ENCODE peak calls at places on chromosomes 4 and X, in eight cellular contexts. Y, V, M, F, K, D, J and U are unnamed samples.

GRCh38 chrX:46917634-46918033 is 5.4 kb downstream of the JADE3 start:
- DNase-seq in D (no peak), V (no peak), M (no peak), Y (no peak), K (no peak), F (no peak), J (no peak), U (no peak)

GRCh38 chr4:105186701-105187158 is 40.1 kb downstream of the TET2 start:
- DNase-seq in J (no peak), K (peak; percentile 25), Y (no peak), M (peak; percentile 58), F (no peak), D (no peak), V (peak; percentile 59), U (no peak)

GRCh38 chr4:140937866-140938265 is 181.7 kb upstream of the TBC1D9 start:
- DNase-seq in M (no peak), K (no peak), F (no peak), D (no peak), J (peak; percentile 85), Y (no peak), V (peak; percentile 76), U (no peak)

GRCh38 chrX:11421816-11422528 is 128.8 kb downstream of the AMELX start:
- DNase-seq in V (no peak), J (no peak), K (no peak), Y (no peak), F (no peak), M (no peak), D (no peak), U (no peak)

GRCh38 chrX:25001808-25002657 is 13.7 kb downstream of the ARX start:
- DNase-seq in F (no peak), K (no peak), Y (no peak), V (no peak), M (no peak), D (no peak), J (no peak), U (no peak)

GRCh38 chrX:139192386-139192961 is 338.1 kb upstream of the F9 start:
- DNase-seq in K (no peak), J (no peak), F (no peak), V (no peak), Y (no peak), D (no peak), M (no peak), U (no peak)

GRCh38 chr4:140037353-140038030 is 116.5 kb downstream of the MAML3 start:
- DNase-seq in V (peak; percentile 90), K (no peak), J (peak; percentile 66), F (no peak), Y (no peak), D (no peak), M (peak; percentile 84), U (no peak)

GRCh38 chr4:163191999-163192398 is 25.3 kb upstream of the NAF1 start:
- DNase-seq in V (no peak), F (peak; percentile 5), D (no peak), J (no peak), K (no peak), Y (no peak), M (peak; percentile 23), U (no peak)

GRCh38 chr4:153153339-153153851 is 50.8 kb upstream of the TRIM2 start:
- DNase-seq in Y (peak; percentile 41), K (peak; percentile 75), V (peak; percentile 59), J (no peak), D (peak; percentile 50), F (peak; percentile 58), M (peak; percentile 51), U (peak; percentile 77)

GRCh38 chr4:108762559-108763225 is at the start of gene ETNPPL:
- DNase-seq in K (peak; percentile 11), F (no peak), V (peak; percentile 49), Y (peak; percentile 49), J (no peak), D (peak; percentile 31), M (peak; percentile 14), U (peak; percentile 71)

GRCh38 chr4:105147226-105148151 is 813 bp downstream of the TET2 start:
- DNase-seq in Y (no peak), V (peak; percentile 60), J (no peak), F (peak; percentile 60), D (peak; percentile 32), M (peak; percentile 49), K (peak; percentile 45), U (no peak)

GRCh38 chrX:16953606-16954211 is 7.3 kb downstream of the REPS2 start:
- DNase-seq in D (no peak), V (no peak), Y (no peak), J (no peak), M (no peak), F (no peak), K (no peak), U (no peak)

GRCh38 chrX:19886888-19887531 is 390 bp downstream of the SH3KBP1 start:
- DNase-seq in F (no peak), D (peak; percentile 28), V (peak; percentile 48), J (no peak), M (no peak), K (no peak), Y (peak; percentile 10), U (peak; percentile 68)

GRCh38 chrX:28585767-28586166 is 1.5 kb upstream of the IL1RAPL1 start:
- DNase-seq in V (no peak), K (no peak), Y (no peak), F (no peak), J (no peak), M (no peak), D (no peak), U (no peak)

GRCh38 chr4:3485882-3486555 is 22.9 kb downstream of the DOK7 start:
- DNase-seq in D (no peak), K (no peak), J (no peak), Y (no peak), M (no peak), V (no peak), F (no peak), U (no peak)
- TF ChIP-seq CTCF in D (no peak), K (no peak), J (no peak), Y (no peak), M (no peak), V (no peak), F (no peak), U (no peak)

GRCh38 chrX:72573158-72573511 is 492 bp upstream of the HDAC8 start:
- DNase-seq in F (no peak), K (no peak), M (no peak), Y (no peak), D (no peak), V (no peak), J (no peak), U (no peak)
- TF ChIP-seq CTCF in F (no peak), K (no peak), M (no peak), Y (no peak), D (no peak), V (no peak), J (no peak), U (no peak)

GRCh38 chrX:3815896-3816664 is 102.6 kb upstream of the PRKX start:
- DNase-seq in K (peak; percentile 55), J (no peak), V (peak; percentile 62), D (peak; percentile 67), F (peak; percentile 51), M (peak; percentile 23), Y (peak; percentile 56), U (peak; percentile 79)
- TF ChIP-seq CTCF in K (peak; percentile 11), J (no peak), V (no peak), D (no peak), F (no peak), M (no peak), Y (peak; percentile 47), U (peak; percentile 20)

DNA sequence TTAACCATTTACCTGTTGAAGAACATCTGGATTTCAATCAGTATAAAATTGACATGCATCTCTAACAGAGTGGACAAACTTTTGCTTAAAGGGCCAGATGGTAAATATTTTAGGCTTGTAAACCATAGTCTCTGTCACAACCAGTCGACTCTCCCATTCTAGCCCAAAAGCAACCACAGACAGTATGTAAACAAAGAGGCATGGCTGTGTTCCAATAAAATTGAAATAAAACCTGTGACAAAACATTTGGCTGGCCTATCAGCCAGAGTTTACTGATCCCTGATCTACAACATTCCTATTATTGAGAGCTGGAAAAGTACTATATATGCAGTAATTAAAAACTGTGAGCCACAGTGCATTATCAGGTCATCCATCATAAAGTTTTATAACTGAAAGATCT is 3.2 kb downstream of the CENPC start:
- DNase-seq in J (no peak), V (no peak), F (no peak), D (no peak), Y (no peak), K (no peak), M (no peak), U (no peak)
- TF ChIP-seq CTCF in J (no peak), V (no peak), F (no peak), D (no peak), Y (no peak), K (no peak), M (no peak), U (no peak)

GRCh38 chrX:130395341-130395740 is 6.4 kb upstream of the RBMX2 start:
- DNase-seq in M (no peak), Y (no peak), K (no peak), J (no peak), V (no peak), D (no peak), F (no peak), U (no peak)

GRCh38 chrX:130393451-130394074 is 8.1 kb upstream of the GPR119 start:
- DNase-seq in M (peak; percentile 28), V (peak; percentile 76), D (peak; percentile 56), J (no peak), F (peak; percentile 18), Y (peak; percentile 23), K (peak; percentile 47), U (no peak)
- TF ChIP-seq CTCF in M (peak; percentile 86), V (peak; percentile 76), D (no peak), J (peak; percentile 75), F (peak; percentile 46), Y (peak; percentile 72), K (peak; percentile 73), U (peak; percentile 79)

GRCh38 chr4:26589699-26590098 is 5.8 kb downstream of the TBC1D19 start:
- DNase-seq in J (no peak), Y (no peak), M (peak; percentile 12), V (no peak), K (no peak), F (no peak), D (no peak), U (no peak)
- TF ChIP-seq CTCF in J (no peak), Y (no peak), M (peak; percentile 17), V (no peak), K (no peak), F (no peak), D (no peak), U (no peak)

DNA sequence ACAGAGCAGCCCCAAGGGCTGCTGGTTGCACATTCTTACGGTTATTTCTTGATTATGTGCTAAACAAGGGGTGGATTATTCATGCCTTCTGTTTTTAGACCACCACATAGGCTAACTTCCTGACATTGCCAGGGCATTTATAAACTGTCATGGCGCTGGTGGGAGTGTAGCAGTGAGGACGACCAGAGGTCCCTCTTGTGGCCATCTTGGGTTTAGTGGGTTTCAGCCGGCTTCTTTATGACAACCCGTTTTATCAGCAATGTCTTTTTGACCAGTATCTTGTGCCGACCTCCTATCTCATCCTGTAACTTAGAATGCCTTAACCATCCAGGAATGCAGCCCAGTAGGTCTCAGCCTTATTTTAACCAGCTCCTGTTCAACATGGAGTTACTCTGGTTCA is 212.4 kb upstream of the GRID2 start:
- DNase-seq in Y (no peak), D (no peak), F (peak; percentile 5), M (no peak), V (no peak), K (peak; percentile 49), J (no peak), U (no peak)
- TF ChIP-seq CTCF in Y (no peak), D (no peak), F (peak; percentile 15), M (no peak), V (no peak), K (peak; percentile 71), J (no peak), U (peak; percentile 44)